ENCODE peak calls at places on chromosomes 6 and 20, in four cellular contexts. E is left ventricle myocardium inferior, T is nephron progenitor cell, C is RWPE2. Q is an unnamed sample.
A peak's percentile ranks its signal among the peaks of the same experiment; 100 is the strongest.

GRCh38 chr6:168301648-168302398 is 17.8 kb downstream of the DACT2 start:
- DNase-seq in E (no peak), T (no peak), C (no peak), Q (no peak)

GRCh38 chr6:18262812-18263560 is 1.3 kb downstream of the DEK start:
- DNase-seq in E (no peak), T (no peak), C (no peak), Q (no peak)

GRCh38 chr6:33377166-33377565 is 14.5 kb upstream of the KIFC1 start:
- DNase-seq in E (no peak), T (no peak), C (no peak), Q (no peak)

GRCh38 chr20:842547-842940 is 9.0 kb downstream of the FAM110A start:
- DNase-seq in E (no peak), T (no peak), C (no peak), Q (no peak)

GRCh38 chr6:153059311-153059710 is 56.8 kb upstream of the MTRF1L start:
- DNase-seq in E (no peak), T (no peak), C (no peak), Q (no peak)

GRCh38 chr6:84408028-84408427 is 180.6 kb upstream of the CEP162 start:
- DNase-seq in E (no peak), T (no peak), C (no peak), Q (no peak)

GRCh38 chr6:119720160-119720559 is 370.6 kb upstream of the MAN1A1 start:
- DNase-seq in E (no peak), T (no peak), C (no peak), Q (no peak)

GRCh38 chr6:41630946-41631345 is 7.3 kb upstream of the MDFI start:
- DNase-seq in E (no peak), T (no peak), C (no peak), Q (peak; percentile 52)

GRCh38 chr6:16985484-16986284 is 116.2 kb upstream of the STMND1 start:
- DNase-seq in E (no peak), T (no peak), C (no peak), Q (no peak)

GRCh38 chr20:21053002-21053762 is 53.0 kb downstream of the LINC00237 start:
- DNase-seq in E (no peak), T (peak; percentile 17), C (no peak), Q (no peak)

GRCh38 chr6:88868559-88868860 is 94.9 kb downstream of the RNGTT start:
- DNase-seq in E (no peak), T (no peak), C (no peak), Q (no peak)

GRCh38 chr20:36275441-36276189 is 30.5 kb upstream of the DLGAP4 start:
- DNase-seq in E (no peak), T (no peak), C (peak; percentile 67), Q (no peak)

GRCh38 chr6:39599996-39600395 is 125.2 kb downstream of the KIF6 start:
- DNase-seq in E (no peak), T (no peak), C (no peak), Q (no peak)

GRCh38 chr6:28884423-28885148 is 39.2 kb downstream of the TRIM27 start:
- DNase-seq in E (no peak), T (no peak), C (no peak), Q (no peak)

GRCh38 chr20:829531-829930 is 4.0 kb upstream of the FAM110A start:
- DNase-seq in E (no peak), T (no peak), C (no peak), Q (no peak)

GRCh38 chr6:55918639-55919038 is 43.2 kb upstream of the BMP5 start:
- DNase-seq in E (no peak), T (no peak), C (no peak), Q (no peak)

DNA sequence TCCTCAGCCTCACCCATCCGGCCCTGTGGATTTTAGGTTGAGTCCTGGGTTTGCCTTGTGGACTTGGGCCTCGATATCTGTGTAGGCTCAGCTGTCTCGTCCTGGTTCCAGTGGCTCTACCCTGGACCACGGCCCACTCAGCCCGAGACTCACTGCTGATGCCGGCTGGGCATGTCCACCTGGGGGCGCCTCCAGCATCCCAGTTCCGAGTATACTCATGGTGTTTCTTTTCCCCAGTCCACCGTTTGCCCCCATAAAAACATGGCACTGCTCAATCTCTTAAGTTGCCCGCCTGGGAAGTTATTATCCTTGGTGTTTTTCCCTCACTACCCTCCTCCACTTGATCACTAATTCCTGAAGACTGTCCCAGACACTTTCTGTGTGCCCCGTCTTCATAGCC is 99.1 kb downstream of the ARID1B start:
- DNase-seq in E (peak; percentile 42), T (no peak), C (no peak), Q (no peak)
- TF ChIP-seq CTCF in E (peak; percentile 51), T (no peak), C (peak; percentile 5), Q (peak; percentile 59)

DNA sequence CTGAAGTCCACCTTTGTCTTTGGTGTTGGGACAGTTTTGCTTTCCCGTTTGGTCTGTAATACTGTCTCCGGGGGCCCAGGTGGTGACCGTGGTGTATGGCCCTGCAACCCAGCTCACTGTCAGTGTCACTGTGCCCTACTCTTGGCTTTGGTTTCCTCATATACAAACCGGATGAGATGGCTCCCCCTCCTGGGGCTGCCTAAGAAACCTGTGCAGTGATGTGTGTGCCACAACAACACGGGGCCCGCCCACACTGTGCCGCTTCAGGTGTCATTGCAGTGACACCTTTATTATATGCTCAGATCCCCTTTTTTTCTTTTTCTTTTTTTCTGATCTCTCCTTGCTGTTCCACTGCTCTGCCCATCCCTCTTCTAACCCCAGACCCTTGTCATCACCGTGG is 73.9 kb downstream of the RAMACL start:
- DNase-seq in E (no peak), T (no peak), C (no peak), Q (no peak)
- TF ChIP-seq CTCF in E (no peak), T (no peak), C (no peak), Q (no peak)

DNA sequence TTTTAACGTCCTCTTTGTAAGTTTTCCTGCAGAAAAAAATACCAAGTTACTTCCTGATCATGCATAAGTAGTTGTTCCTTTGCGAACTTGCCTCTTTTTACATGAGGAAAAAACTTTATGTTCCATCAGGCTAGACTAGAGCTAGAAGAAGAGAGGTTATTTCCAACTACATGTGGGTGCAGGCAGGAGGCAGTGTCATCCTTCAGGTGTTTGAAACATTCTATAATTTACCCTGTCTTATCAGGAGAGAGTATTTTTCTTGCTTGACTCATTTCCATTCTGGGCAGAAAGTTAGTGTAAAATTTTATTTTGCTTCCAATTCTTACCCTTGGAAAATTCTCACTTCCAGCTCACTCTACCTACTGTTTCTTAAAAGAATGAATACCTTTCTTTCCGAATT is 28.5 kb upstream of the EPHA7 start:
- DNase-seq in E (no peak), T (no peak), C (no peak), Q (no peak)
- TF ChIP-seq CTCF in E (no peak), T (no peak), C (no peak), Q (peak; percentile 36)

GRCh38 chr20:51172558-51173428 is 149.9 kb upstream of the KCNG1 start:
- DNase-seq in E (no peak), T (no peak), C (peak; percentile 51), Q (no peak)
- TF ChIP-seq CTCF in E (no peak), T (no peak), C (no peak), Q (no peak)

GRCh38 chr20:48923149-48923718 is 1.7 kb downstream of the ARFGEF2 start:
- DNase-seq in E (no peak), T (no peak), C (no peak), Q (no peak)
- TF ChIP-seq CTCF in E (no peak), T (no peak), C (no peak), Q (no peak)

DNA sequence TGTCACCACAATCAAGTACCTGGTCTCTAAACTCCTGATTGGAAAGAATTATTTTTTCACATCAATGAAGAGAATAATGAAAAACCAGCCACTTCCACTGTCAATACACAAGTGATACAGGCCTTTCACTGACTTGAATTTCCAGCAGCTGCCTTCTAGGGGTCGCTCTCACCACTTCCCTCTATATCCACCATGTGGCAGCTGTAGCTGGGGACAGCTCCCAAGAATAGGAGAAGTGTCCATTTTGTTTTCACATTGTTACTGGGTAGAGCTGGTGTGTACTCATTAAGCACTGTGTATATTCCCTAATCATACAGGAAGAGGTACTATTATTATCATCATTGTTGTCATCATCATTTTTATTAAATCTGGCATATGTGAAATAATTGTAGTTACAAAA is 438.4 kb upstream of the SPTLC3 start:
- DNase-seq in E (no peak), T (peak; percentile 34), C (no peak), Q (no peak)
- TF ChIP-seq CTCF in E (no peak), T (peak; percentile 48), C (peak; percentile 37), Q (peak; percentile 58)

GRCh38 chr6:110392727-110393126 is 22.6 kb downstream of the DDO start:
- DNase-seq in E (no peak), T (no peak), C (no peak), Q (no peak)

GRCh38 chr6:110390404-110390803 is 25.0 kb downstream of the DDO start:
- DNase-seq in E (no peak), T (no peak), C (no peak), Q (no peak)

GRCh38 chr6:110385458-110385863 is 27.3 kb upstream of the METTL24 start:
- DNase-seq in E (no peak), T (no peak), C (no peak), Q (no peak)

GRCh38 chr6:110389689-110390382 is 25.5 kb downstream of the DDO start:
- DNase-seq in E (no peak), T (no peak), C (no peak), Q (no peak)

DNA sequence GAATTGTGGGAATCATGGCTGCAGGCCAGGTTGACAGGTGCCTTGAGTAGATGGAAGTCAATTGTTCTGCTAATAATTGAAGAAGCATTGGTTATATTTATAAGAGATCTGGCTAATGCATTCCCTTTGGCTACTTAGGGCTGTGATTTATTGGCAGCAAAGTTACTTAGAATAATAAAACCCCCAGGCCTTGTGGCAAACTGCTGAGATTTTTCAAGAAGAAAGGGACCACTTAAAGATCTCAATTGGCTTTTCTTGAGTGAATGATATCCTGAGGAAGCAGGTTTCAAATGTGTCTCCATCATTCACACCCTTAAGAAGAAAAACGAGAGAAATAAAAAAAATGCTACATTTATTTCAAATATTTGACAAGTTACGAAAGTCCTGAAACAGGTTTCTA is 27.4 kb downstream of the DDO start:
- DNase-seq in E (no peak), T (no peak), C (no peak), Q (no peak)
- TF ChIP-seq CTCF in E (no peak), T (no peak), C (no peak), Q (no peak)

Q was measured in chondrocyte.